ENCODE peak calls at places on chromosomes 4 and X, in five cellular contexts. One of them, this sample, is unnamed.
A peak's percentile ranks its signal among the peaks of the same experiment; 100 is the strongest.

GRCh38 chr4:6195602-6196319 is 4.6 kb downstream of the JAKMIP1 start:
- DNase-seq in NCI-H1694: peak; percentile 66
- DNase-seq in NCI-H2029 treated with DMSO at 0.1 percent for 48 hours: no peak
- DNase-seq in HFFc6: no peak
- DNase-seq in RWPE1: no peak
- DNase-seq in this sample: peak; percentile 52

GRCh38 chr4:159526172-159526571 is 423.3 kb downstream of the RAPGEF2 start:
- DNase-seq in RWPE1: no peak
- DNase-seq in HFFc6: no peak
- DNase-seq in NCI-H2029 treated with DMSO at 0.1 percent for 48 hours: no peak
- DNase-seq in NCI-H1694: no peak
- DNase-seq in this sample: no peak

GRCh38 chr4:145709843-145710242 is 29.9 kb downstream of the C4orf51 start:
- DNase-seq in HFFc6: peak; percentile 97
- DNase-seq in NCI-H1694: no peak
- DNase-seq in NCI-H2029 treated with DMSO at 0.1 percent for 48 hours: no peak
- DNase-seq in RWPE1: peak; percentile 74
- DNase-seq in this sample: no peak

GRCh38 chr4:91963489-91963888 is 340.3 kb upstream of the GRID2 start:
- DNase-seq in RWPE1: peak; percentile 3
- DNase-seq in NCI-H1694: no peak
- DNase-seq in HFFc6: no peak
- DNase-seq in NCI-H2029 treated with DMSO at 0.1 percent for 48 hours: no peak
- DNase-seq in this sample: no peak

GRCh38 chrX:118525146-118525725 is 29.6 kb downstream of the DOCK11 start:
- DNase-seq in NCI-H2029 treated with DMSO at 0.1 percent for 48 hours: no peak
- DNase-seq in RWPE1: no peak
- DNase-seq in HFFc6: no peak
- DNase-seq in NCI-H1694: no peak
- DNase-seq in this sample: no peak

GRCh38 chr4:133402616-133403015 is 253.5 kb downstream of the PCDH10 start:
- DNase-seq in RWPE1: peak; percentile 13
- DNase-seq in NCI-H1694: no peak
- DNase-seq in HFFc6: peak; percentile 43
- DNase-seq in NCI-H2029 treated with DMSO at 0.1 percent for 48 hours: no peak
- DNase-seq in this sample: no peak

GRCh38 chrX:115690554-115691216 is 129.7 kb downstream of the PLS3 start:
- DNase-seq in RWPE1: peak; percentile 32
- DNase-seq in HFFc6: peak; percentile 79
- DNase-seq in NCI-H2029 treated with DMSO at 0.1 percent for 48 hours: peak; percentile 8
- DNase-seq in NCI-H1694: peak; percentile 71
- DNase-seq in this sample: peak; percentile 19

GRCh38 chr4:11232004-11232403 is 196.7 kb downstream of the HS3ST1 start:
- DNase-seq in NCI-H1694: no peak
- DNase-seq in RWPE1: no peak
- DNase-seq in NCI-H2029 treated with DMSO at 0.1 percent for 48 hours: peak; percentile 69
- DNase-seq in HFFc6: no peak
- DNase-seq in this sample: peak; percentile 93

GRCh38 chr4:43556262-43556661 is 663.7 kb downstream of the GRXCR1 start:
- DNase-seq in RWPE1: no peak
- DNase-seq in NCI-H2029 treated with DMSO at 0.1 percent for 48 hours: no peak
- DNase-seq in HFFc6: no peak
- DNase-seq in NCI-H1694: no peak
- DNase-seq in this sample: no peak

GRCh38 chr4:145618210-145618911 is 824 bp upstream of the MMAA start:
- DNase-seq in HFFc6: peak; percentile 8
- DNase-seq in NCI-H2029 treated with DMSO at 0.1 percent for 48 hours: no peak
- DNase-seq in NCI-H1694: no peak
- DNase-seq in RWPE1: peak; percentile 13
- DNase-seq in this sample: no peak